ENCODE peak calls at places on chromosome 14, in nine cellular contexts. Y is body of pancreas; G is lower lobe of right lung; P is A549; B is neural progenitor cell; H is colonic mucosa; K is testis; Z is prostate gland; X is CD8-positive, alpha-beta T cell. L is an unnamed sample.

GRCh38 chr14:26694521-26694920 is 96.7 kb upstream of the NOVA1 start:
- DNase-seq in Y (no peak), G (no peak), P (no peak), B (no peak), H (no peak), K (no peak), Z (no peak), X (no peak), L (no peak)

GRCh38 chr14:72906879-72907278 is 13.0 kb upstream of the DPF3 start:
- DNase-seq in Y (no peak), G (no peak), P (no peak), B (no peak), H (peak; percentile 31), K (no peak), Z (no peak), X (no peak), L (no peak)

GRCh38 chr14:23588884-23589598 is 10.5 kb upstream of the JPH4 start:
- DNase-seq in Y (peak; percentile 98), G (peak; percentile 94), P (peak; percentile 90), B (peak; percentile 89), H (peak; percentile 93), K (peak; percentile 95), Z (peak; percentile 90), X (peak; percentile 81), L (peak; percentile 87)

GRCh38 chr14:93861846-93862641 is 65.1 kb upstream of the FAM181A start:
- DNase-seq in Y (no peak), G (no peak), P (no peak), B (no peak), H (no peak), K (no peak), Z (no peak), X (no peak), L (no peak)

GRCh38 chr14:64906022-64906421 is 8.2 kb upstream of the CHURC1 start:
- DNase-seq in Y (no peak), G (no peak), P (no peak), B (no peak), H (no peak), K (no peak), Z (no peak), X (no peak), L (no peak)

GRCh38 chr14:92160619-92161018 is 38.9 kb downstream of the CPSF2 start:
- DNase-seq in Y (no peak), G (no peak), P (no peak), B (no peak), H (no peak), K (no peak), Z (no peak), X (no peak), L (no peak)

GRCh38 chr14:105065280-105066228 is at the start of gene GPR132:
- DNase-seq in Y (no peak), G (peak; percentile 76), P (no peak), B (no peak), H (peak; percentile 46), K (peak; percentile 38), Z (no peak), X (peak; percentile 89), L (peak; percentile 70)

GRCh38 chr14:30796707-30797106 is 77.7 kb upstream of the COCH start:
- DNase-seq in Y (no peak), G (no peak), P (no peak), B (no peak), H (no peak), K (no peak), Z (no peak), X (no peak), L (no peak)

GRCh38 chr14:85516239-85517112 is 13.5 kb upstream of the FLRT2 start:
- DNase-seq in Y (no peak), G (no peak), P (no peak), B (no peak), H (no peak), K (no peak), Z (no peak), X (no peak), L (no peak)

GRCh38 chr14:65769151-65769550 is 356.6 kb downstream of the FUT8 start:
- DNase-seq in Y (no peak), G (no peak), P (no peak), B (no peak), H (no peak), K (no peak), Z (no peak), X (no peak), L (no peak)

GRCh38 chr14:35829449-35829848 is 3.3 kb downstream of the BRMS1L start:
- DNase-seq in Y (no peak), G (no peak), P (no peak), B (no peak), H (no peak), K (no peak), Z (no peak), X (no peak), L (no peak)

GRCh38 chr14:47240755-47241437 is 434.5 kb downstream of the MDGA2 start:
- DNase-seq in Y (no peak), G (no peak), P (no peak), B (peak; percentile 7), H (no peak), K (no peak), Z (no peak), X (no peak), L (no peak)

GRCh38 chr14:51680031-51680430 is 28.3 kb downstream of the FRMD6 start:
- DNase-seq in Y (no peak), G (no peak), P (no peak), B (no peak), H (no peak), K (no peak), Z (no peak), X (no peak), L (no peak)

GRCh38 chr14:88630565-88630964 is 67.7 kb downstream of the ZC3H14 start:
- DNase-seq in Y (no peak), G (no peak), P (no peak), B (no peak), H (no peak), K (peak; percentile 50), Z (no peak), X (no peak), L (no peak)

GRCh38 chr14:20775043-20775442 is 6.0 kb upstream of the RNASE6 start:
- DNase-seq in Y (no peak), G (no peak), P (no peak), B (no peak), H (no peak), K (no peak), Z (no peak), X (no peak), L (no peak)

GRCh38 chr14:96176275-96176674 is 28.4 kb upstream of the BDKRB2 start:
- DNase-seq in Y (no peak), G (no peak), P (no peak), B (no peak), H (no peak), K (no peak), Z (no peak), X (no peak), L (no peak)

GRCh38 chr14:74804219-74804825 is 41.2 kb downstream of the YLPM1 start:
- DNase-seq in Y (peak; percentile 29), G (no peak), P (peak; percentile 10), B (peak; percentile 11), H (no peak), K (peak; percentile 38), Z (no peak), X (peak; percentile 12), L (no peak)

GRCh38 chr14:95652171-95652570 is 34.1 kb upstream of the TCL1B start:
- DNase-seq in Y (no peak), G (no peak), P (no peak), B (no peak), H (no peak), K (no peak), Z (no peak), X (no peak), L (no peak)

GRCh38 chr14:31420013-31420318 is 384 bp downstream of the HEATR5A start:
- DNase-seq in Y (peak; percentile 83), G (peak; percentile 89), P (peak; percentile 53), B (peak; percentile 86), H (peak; percentile 87), K (peak; percentile 63), Z (peak; percentile 28), X (peak; percentile 14), L (peak; percentile 96)

GRCh38 chr14:70416717-70417349 is at the start of gene SYNJ2BP:
- DNase-seq in Y (peak; percentile 94), G (peak; percentile 83), P (peak; percentile 91), B (peak; percentile 62), H (peak; percentile 90), K (peak; percentile 91), Z (peak; percentile 79), X (peak; percentile 60), L (peak; percentile 87)

GRCh38 chr14:99568567-99569560 is 35.1 kb downstream of the CCDC85C start:
- DNase-seq in Y (peak; percentile 31), G (no peak), P (no peak), B (no peak), H (no peak), K (peak; percentile 76), Z (peak; percentile 65), X (no peak), L (no peak)
- H3K4me1 ChIP-seq in Y (peaks cover 100% of the 10 kb centered on the region), G (peaks cover 80% of the 10 kb centered on the region), P (peaks cover 94% of the 10 kb centered on the region), B (peaks cover 71% of the 10 kb centered on the region), H (peaks cover 44% of the 10 kb centered on the region), K (peaks cover 56% of the 10 kb centered on the region), Z (peaks cover 85% of the 10 kb centered on the region), X (no peaks in the 10 kb centered on the region), L (peaks cover 47% of the 10 kb centered on the region)

DNA sequence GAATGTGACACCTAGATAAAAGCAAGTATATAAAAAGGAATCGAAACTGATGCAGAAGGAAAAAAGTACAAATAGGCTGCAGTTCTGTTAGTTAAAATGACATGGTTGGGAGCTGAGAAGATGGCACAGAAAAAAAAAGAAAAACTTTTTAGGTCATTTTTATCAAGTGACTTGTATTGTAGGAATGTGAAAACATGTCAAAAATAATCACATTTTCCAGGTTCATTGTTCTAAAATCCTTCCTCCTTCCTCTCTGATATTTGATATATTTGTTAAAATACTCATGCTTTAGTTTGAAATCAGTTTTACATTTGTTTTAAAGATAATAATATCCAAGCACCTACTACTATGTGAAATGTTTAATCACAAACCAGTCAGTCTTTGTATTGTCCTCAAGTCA is 507.9 kb downstream of the PRKD1 start:
- DNase-seq in Y (no peak), G (no peak), P (no peak), B (no peak), H (no peak), K (no peak), Z (no peak), X (no peak), L (no peak)
- TF ChIP-seq CTCF in Y (no peak), G (no peak), P (no peak), B (no peak), H (no peak), K (no peak), Z (no peak), X (no peak), L (no peak)

GRCh38 chr14:59195898-59196297 is 7.4 kb downstream of the DAAM1 start:
- DNase-seq in Y (peak; percentile 16), G (no peak), P (no peak), B (no peak), H (no peak), K (no peak), Z (no peak), X (no peak), L (no peak)
- H3K4me1 ChIP-seq in Y (peaks cover 57% of the 10 kb centered on the region), G (peaks cover 46% of the 10 kb centered on the region), P (no peaks in the 10 kb centered on the region), B (peaks cover 11% of the 10 kb centered on the region), H (no peaks in the 10 kb centered on the region), K (peaks cover 62% of the 10 kb centered on the region), Z (no peaks in the 10 kb centered on the region), X (no peaks in the 10 kb centered on the region), L (peaks cover 8% of the 10 kb centered on the region)

DNA sequence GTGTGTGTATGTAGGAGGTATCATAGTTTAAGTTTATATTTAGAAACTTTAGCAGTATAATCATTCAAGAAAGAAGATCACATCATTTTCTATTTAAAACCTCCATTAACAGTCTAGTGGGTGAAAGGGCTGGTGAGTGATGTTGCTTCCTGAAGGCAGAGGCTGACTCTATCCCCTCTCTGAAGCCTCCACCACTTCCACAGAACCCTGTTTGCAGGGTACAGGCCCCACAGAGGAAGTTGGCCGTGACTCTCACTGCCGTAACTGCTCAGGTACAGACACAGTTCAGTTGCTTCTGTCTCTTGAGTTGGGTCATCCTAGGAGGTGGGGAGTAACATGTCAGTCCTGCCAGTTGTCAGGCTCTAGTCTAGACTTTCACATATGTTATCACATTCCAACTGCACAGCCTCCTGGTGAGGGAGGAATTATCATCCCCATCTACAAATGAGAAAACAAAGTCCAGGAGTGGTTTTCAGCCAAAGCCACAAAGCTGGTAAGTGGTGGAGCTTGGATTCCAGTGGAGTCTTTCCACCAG is 31.5 kb downstream of the CFL2 start:
- DNase-seq in Y (no peak), G (no peak), P (no peak), B (no peak), H (no peak), K (no peak), Z (no peak), X (no peak), L (no peak)
- TF ChIP-seq CTCF in Y (no peak), G (no peak), P (no peak), B (no peak), H (no peak), K (no peak), Z (no peak), X (no peak), L (no peak)

L was measured in left lung.